ENCODE peak calls at places on chromosomes 6 and 20, in ten cellular contexts. T is right lobe of liver, P is neural crest cell, N is uterus, A is endodermal cell, J is epithelial cell of proximal tubule, C is suprapubic skin, O is brain microvascular endothelial cell, E is lung, D is transverse colon. Y is an unnamed sample.
A peak's percentile ranks its signal among the peaks of the same experiment; 100 is the strongest.

GRCh38 chr6:127938701-127939100 is 37.8 kb upstream of the THEMIS start:
- DNase-seq in J (no peak), D (no peak), E (no peak), P (no peak), T (no peak), A (no peak), O (peak; percentile 52), N (no peak), C (no peak), Y (no peak)

GRCh38 chr20:1973921-1974440 is 19.9 kb downstream of the PDYN start:
- DNase-seq in E (no peak), T (no peak), O (no peak), P (no peak), A (peak; percentile 33), N (no peak), J (no peak), D (no peak), C (no peak), Y (no peak)

GRCh38 chr6:63573899-63574553 is 1.7 kb downstream of the LOC128125822 start:
- DNase-seq in D (peak; percentile 57), E (peak; percentile 51), T (peak; percentile 58), A (peak; percentile 75), J (no peak), N (no peak), C (no peak), P (peak; percentile 45), O (peak; percentile 51), Y (no peak)

GRCh38 chr6:42118162-42119001 is 24.0 kb downstream of the C6orf132 start:
- DNase-seq in N (no peak), P (no peak), J (no peak), C (no peak), D (peak; percentile 90), T (peak; percentile 91), O (no peak), A (no peak), E (peak; percentile 69), Y (no peak)

GRCh38 chr6:152635949-152636674 is 1.1 kb downstream of the SYNE1 start:
- DNase-seq in P (no peak), E (no peak), O (peak; percentile 7), T (peak; percentile 44), A (peak; percentile 72), C (no peak), J (no peak), N (peak; percentile 66), D (no peak), Y (no peak)

GRCh38 chr6:7071405-7071804 is 36.4 kb upstream of the RREB1 start:
- DNase-seq in P (no peak), E (no peak), N (no peak), J (no peak), A (no peak), T (no peak), O (no peak), D (no peak), C (no peak), Y (no peak)

GRCh38 chr6:3813150-3813780 is 35.9 kb upstream of the FAM50B start:
- DNase-seq in E (peak; percentile 40), C (no peak), O (peak; percentile 32), D (no peak), N (peak; percentile 39), A (no peak), T (no peak), P (no peak), J (no peak), Y (no peak)

GRCh38 chr6:23537828-23538227 is 588.2 kb upstream of the NRSN1 start:
- DNase-seq in J (no peak), C (no peak), E (no peak), T (no peak), O (no peak), N (no peak), P (no peak), D (no peak), A (no peak), Y (no peak)

GRCh38 chr6:28282923-28283322 is 1.6 kb downstream of the PGBD1 start:
- DNase-seq in E (no peak), A (no peak), J (no peak), P (no peak), D (no peak), C (no peak), O (peak; percentile 11), T (no peak), N (no peak), Y (no peak)

GRCh38 chr20:40160151-40160550 is 528.9 kb downstream of the MAFB start:
- DNase-seq in C (peak; percentile 77), A (peak; percentile 85), J (no peak), E (peak; percentile 48), N (peak; percentile 26), T (peak; percentile 58), O (peak; percentile 32), D (peak; percentile 27), P (peak; percentile 43), Y (no peak)

GRCh38 chr6:42690151-42690702 is 32.2 kb downstream of the PRPH2 start:
- DNase-seq in P (no peak), C (no peak), T (peak; percentile 20), O (no peak), D (no peak), E (no peak), N (no peak), J (no peak), A (no peak), Y (no peak)

GRCh38 chr6:79250107-79250514 is 15.6 kb upstream of the HMGN3 start:
- DNase-seq in O (no peak), D (no peak), J (no peak), E (no peak), C (no peak), P (no peak), N (no peak), T (no peak), A (no peak), Y (no peak)

GRCh38 chr20:16350465-16350864 is 222.8 kb downstream of the KIF16B start:
- DNase-seq in T (no peak), D (no peak), P (no peak), A (no peak), O (peak; percentile 42), E (no peak), C (no peak), J (peak; percentile 47), N (no peak), Y (no peak)

GRCh38 chr6:33583591-33584155 is 3.6 kb upstream of the BAK1 start:
- DNase-seq in N (no peak), A (peak; percentile 87), C (no peak), O (no peak), P (peak; percentile 44), T (no peak), J (no peak), E (no peak), D (no peak), Y (no peak)

GRCh38 chr6:163709255-163709654 is 294.7 kb downstream of the QKI start:
- DNase-seq in C (no peak), P (no peak), J (no peak), E (no peak), A (no peak), T (no peak), N (no peak), D (no peak), O (no peak), Y (no peak)

GRCh38 chr6:168088161-168089106 is 9.4 kb upstream of the FRMD1 start:
- DNase-seq in N (peak; percentile 45), T (no peak), O (peak; percentile 63), D (peak; percentile 70), E (no peak), A (peak; percentile 80), C (no peak), J (peak; percentile 12), P (peak; percentile 36), Y (no peak)

GRCh38 chr6:21201673-21202430 is 391.7 kb upstream of the SOX4 start:
- DNase-seq in O (no peak), A (no peak), T (no peak), D (no peak), E (no peak), N (no peak), P (no peak), J (no peak), C (no peak), Y (no peak)
- TF ChIP-seq CTCF in O (no peak), A (no peak), T (no peak), D (no peak), E (no peak), N (no peak), P (no peak), J (no peak), C (no peak), Y (no peak)

GRCh38 chr20:53678315-53678989 is 84.8 kb upstream of the ZNF217 start:
- DNase-seq in N (no peak), A (no peak), D (no peak), J (no peak), O (no peak), P (no peak), C (no peak), T (no peak), E (no peak), Y (no peak)
- TF ChIP-seq CTCF in N (no peak), A (peak; percentile 36), D (no peak), J (no peak), O (no peak), P (peak; percentile 53), C (no peak), T (no peak), E (no peak), Y (no peak)

DNA sequence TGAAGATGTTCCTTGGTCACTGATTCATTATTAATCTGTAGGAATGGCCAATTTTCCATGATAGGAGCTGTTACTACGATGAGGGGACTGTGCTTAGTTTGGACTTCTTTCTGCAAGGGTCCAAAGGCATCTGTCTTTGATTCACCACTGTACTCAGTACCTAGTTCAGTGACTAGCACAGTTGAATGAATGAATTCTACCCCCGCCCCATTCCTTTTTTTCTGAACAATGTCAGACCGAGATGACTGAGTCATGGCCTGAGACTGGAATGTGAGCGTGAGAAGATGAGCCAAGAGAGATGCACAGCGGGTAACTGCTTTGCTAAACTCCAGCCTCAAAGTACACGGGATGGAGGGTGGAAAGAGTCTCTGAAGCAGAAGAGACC is 419 bp upstream of the SNHG17 start:
- DNase-seq in O (peak; percentile 95), P (no peak), J (no peak), C (no peak), E (no peak), T (no peak), D (no peak), N (no peak), A (no peak), Y (no peak)
- TF ChIP-seq CTCF in O (no peak), P (no peak), J (no peak), C (no peak), E (no peak), T (no peak), D (no peak), N (no peak), A (no peak), Y (no peak)

DNA sequence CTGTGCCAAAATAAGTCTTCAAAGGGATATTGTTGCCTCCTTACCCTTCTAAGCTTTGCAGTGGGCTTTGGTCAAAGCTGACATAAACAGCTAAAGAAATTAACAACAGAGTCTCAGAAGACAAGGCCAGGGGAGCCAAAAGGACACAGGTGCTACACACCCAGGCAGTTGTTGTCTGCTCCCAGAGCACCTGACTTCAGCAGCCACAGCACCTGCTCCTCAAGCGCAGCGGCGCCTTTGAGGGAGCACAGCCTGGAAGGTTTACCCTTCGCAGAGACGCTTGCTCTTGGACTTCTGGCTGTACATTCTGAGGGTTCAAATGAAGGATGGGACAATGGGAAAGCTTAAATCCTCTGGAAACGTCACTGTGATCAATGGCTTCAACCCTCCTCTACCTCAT is 16.6 kb downstream of the B4GALT5 start:
- DNase-seq in T (no peak), N (no peak), C (no peak), E (no peak), P (no peak), O (no peak), A (no peak), J (no peak), D (peak; percentile 70), Y (no peak)
- TF ChIP-seq CTCF in T (no peak), N (no peak), C (no peak), E (no peak), P (no peak), O (no peak), A (no peak), J (no peak), D (no peak), Y (no peak)

GRCh38 chr6:149043476-149044130 is 273.9 kb upstream of the TAB2 start:
- DNase-seq in J (no peak), O (peak; percentile 22), D (no peak), N (no peak), T (no peak), C (no peak), A (peak; percentile 88), P (peak; percentile 23), E (no peak), Y (no peak)
- TF ChIP-seq CTCF in J (peak; percentile 52), O (peak; percentile 68), D (no peak), N (no peak), T (no peak), C (peak; percentile 28), A (peak; percentile 66), P (peak; percentile 49), E (no peak), Y (no peak)